ENCODE peak calls at places on chromosomes 16 and 17, in ten cellular contexts. U is left lung, W is adrenal gland, H is GM23338, X is thoracic aorta, Z is right atrium auricular region, K is upper lobe of right lung, S is colonic mucosa, P is transverse colon, M is kidney. L is an unnamed sample.
A peak's percentile ranks its signal among the peaks of the same experiment; 100 is the strongest.

GRCh38 chr17:3256575-3256974 is 41.6 kb downstream of the OR3A1 start:
- DNase-seq in W (no peak), U (no peak), P (no peak), Z (no peak), S (no peak), H (peak; percentile 70), K (no peak), M (no peak), X (no peak), L (no peak)

GRCh38 chr17:596763-597644 is 117.6 kb downstream of the VPS53 start:
- DNase-seq in W (no peak), H (no peak), S (no peak), K (no peak), Z (no peak), P (no peak), U (no peak), M (no peak), X (no peak), L (no peak)

GRCh38 chr17:29769225-29769624 is 146.5 kb upstream of the CORO6 start:
- DNase-seq in H (no peak), W (no peak), S (no peak), K (no peak), P (no peak), Z (no peak), U (no peak), M (no peak), X (no peak), L (no peak)

GRCh38 chr17:57538730-57539456 is 206.2 kb downstream of the CCDC182 start:
- DNase-seq in M (no peak), U (no peak), W (no peak), Z (no peak), P (no peak), K (no peak), X (no peak), S (no peak), H (no peak), L (no peak)

GRCh38 chr17:63120406-63120805 is 154.4 kb downstream of the TANC2 start:
- DNase-seq in W (no peak), S (no peak), P (no peak), Z (no peak), H (no peak), X (no peak), K (no peak), U (no peak), M (no peak), L (no peak)

GRCh38 chr16:55386534-55387296 is 62.7 kb downstream of the IRX6 start:
- DNase-seq in H (no peak), W (no peak), Z (no peak), K (no peak), U (no peak), P (no peak), M (no peak), S (no peak), X (no peak), L (no peak)

GRCh38 chr17:9199474-9200196 is 178.3 kb downstream of the NTN1 start:
- DNase-seq in W (no peak), K (no peak), X (no peak), M (peak; percentile 18), S (no peak), Z (no peak), P (no peak), U (no peak), H (peak; percentile 41), L (no peak)

GRCh38 chr17:4156750-4157381 is 13.9 kb downstream of the CYB5D2 start:
- DNase-seq in W (no peak), Z (no peak), P (no peak), M (no peak), S (no peak), K (no peak), U (no peak), H (peak; percentile 86), X (no peak), L (no peak)

DNA sequence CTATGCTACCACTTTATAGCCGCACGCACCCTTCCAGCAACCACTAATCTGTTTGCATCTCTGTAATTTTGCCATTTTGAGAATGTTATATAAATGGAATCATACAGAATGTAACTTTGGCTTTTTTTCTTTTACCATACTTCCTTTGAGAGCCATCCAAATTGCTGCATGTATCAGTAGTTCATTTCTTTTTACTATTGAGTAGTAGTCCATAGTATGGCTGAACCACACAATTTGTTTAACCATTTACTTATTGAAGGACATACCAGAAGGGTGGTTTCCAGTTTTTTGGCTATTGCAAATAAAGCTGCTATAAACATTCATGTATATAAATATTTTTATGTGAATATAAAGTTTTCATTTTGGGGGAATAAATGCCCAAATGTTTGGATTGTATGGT is 8.8 kb downstream of the TENT4B start:
- DNase-seq in P (no peak), M (no peak), S (no peak), X (no peak), H (no peak), Z (no peak), K (no peak), U (no peak), W (no peak), L (no peak)
- H3K4me1 ChIP-seq in P (peaks cover 31% of the 10 kb centered on the region), M (peaks cover 5% of the 10 kb centered on the region), S (peaks cover 4% of the 10 kb centered on the region), X (peaks cover 60% of the 10 kb centered on the region), H (peaks cover 6% of the 10 kb centered on the region), Z (peaks cover 32% of the 10 kb centered on the region), K (peaks cover 19% of the 10 kb centered on the region), U (peaks cover 51% of the 10 kb centered on the region), W (peaks cover 6% of the 10 kb centered on the region), L (peaks cover 31% of the 10 kb centered on the region)

GRCh38 chr17:81127526-81128177 is 37.7 kb upstream of the PVALEF start:
- DNase-seq in U (no peak), X (no peak), Z (no peak), W (no peak), K (no peak), P (no peak), H (no peak), S (no peak), M (no peak), L (no peak)

GRCh38 chr17:81127133-81127455 is 38.2 kb upstream of the PVALEF start:
- DNase-seq in S (no peak), M (no peak), H (no peak), P (no peak), U (no peak), W (no peak), X (no peak), K (no peak), Z (no peak), L (no peak)

GRCh38 chr17:81124377-81124776 is 40.9 kb upstream of the PVALEF start:
- DNase-seq in U (no peak), X (no peak), S (no peak), H (no peak), W (no peak), M (no peak), K (no peak), P (no peak), Z (no peak), L (no peak)

GRCh38 chr17:81126281-81127132 is 38.8 kb upstream of the PVALEF start:
- DNase-seq in S (no peak), X (no peak), W (no peak), H (no peak), M (no peak), Z (no peak), K (no peak), P (no peak), U (no peak), L (no peak)

DNA sequence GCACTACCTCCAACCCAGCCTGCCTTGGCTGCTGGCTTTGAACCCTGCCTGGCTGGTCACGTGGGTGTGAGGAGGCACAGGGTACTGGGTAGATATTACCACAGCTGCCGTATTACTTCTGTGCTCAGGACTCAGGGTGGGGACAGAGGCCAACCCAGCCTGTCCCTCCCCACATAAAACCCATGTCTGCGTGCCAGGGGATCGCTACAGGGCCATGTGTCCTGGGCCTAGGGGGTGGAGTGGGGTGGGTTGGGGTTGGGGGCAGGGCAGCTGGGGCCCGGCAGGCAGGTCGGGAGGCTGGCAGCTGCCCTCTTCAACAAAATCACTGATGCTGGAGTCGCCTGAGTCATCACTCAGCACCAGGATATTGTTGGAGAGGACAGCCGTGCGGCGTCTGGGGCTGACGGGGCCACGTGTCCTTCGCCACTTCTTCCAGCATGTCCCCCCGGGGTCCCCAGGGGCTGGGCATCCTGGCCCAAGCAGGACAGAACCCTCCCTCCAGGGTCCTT is 39.7 kb upstream of the PVALEF start:
- DNase-seq in H (no peak), Z (no peak), W (no peak), M (no peak), K (no peak), S (no peak), P (no peak), X (no peak), U (no peak), L (no peak)
- H3K4me1 ChIP-seq in H (no peaks in the 10 kb centered on the region), Z (peaks cover 11% of the 10 kb centered on the region), W (no peaks in the 10 kb centered on the region), M (no peaks in the 10 kb centered on the region), K (no peaks in the 10 kb centered on the region), S (no peaks in the 10 kb centered on the region), P (no peaks in the 10 kb centered on the region), X (no peaks in the 10 kb centered on the region), U (no peaks in the 10 kb centered on the region), L (no peaks in the 10 kb centered on the region)

DNA sequence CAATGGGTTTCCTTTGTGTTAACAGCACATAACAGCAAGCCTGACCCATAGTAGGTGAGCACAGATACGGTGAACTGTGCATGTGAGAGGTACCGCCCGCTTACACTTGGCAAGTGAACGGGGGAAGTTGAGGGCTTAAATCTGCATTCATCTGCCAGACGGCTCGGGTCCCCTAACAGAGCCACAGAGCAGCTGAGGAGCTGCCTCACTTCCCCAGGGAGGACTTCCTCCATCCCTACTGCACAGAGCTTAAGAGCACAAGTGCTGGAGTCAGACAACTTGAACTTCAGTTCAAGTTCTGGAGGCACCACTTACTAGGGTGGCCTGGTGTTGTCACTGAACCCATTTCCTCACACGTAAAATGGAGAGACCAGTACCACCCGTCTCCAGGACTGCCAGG is 13.4 kb downstream of the RAB5C start:
- DNase-seq in M (no peak), W (no peak), Z (no peak), H (no peak), X (no peak), K (no peak), U (no peak), S (no peak), P (no peak), L (no peak)
- H3K4me1 ChIP-seq in M (peaks cover 34% of the 10 kb centered on the region), W (peaks cover 31% of the 10 kb centered on the region), Z (peaks cover 67% of the 10 kb centered on the region), H (peaks cover 2% of the 10 kb centered on the region), X (peaks cover 34% of the 10 kb centered on the region), K (peaks cover 44% of the 10 kb centered on the region), U (peaks cover 85% of the 10 kb centered on the region), S (peaks cover 15% of the 10 kb centered on the region), P (peaks cover 26% of the 10 kb centered on the region), L (no peaks in the 10 kb centered on the region)

GRCh38 chr17:19329839-19330238 is 32.7 kb downstream of the B9D1 start:
- DNase-seq in S (no peak), X (no peak), K (peak; percentile 28), H (no peak), Z (no peak), M (no peak), U (no peak), W (no peak), P (no peak), L (peak; percentile 18)

GRCh38 chr17:19329136-19329535 is 33.4 kb downstream of the B9D1 start:
- DNase-seq in P (no peak), H (no peak), K (peak; percentile 60), M (no peak), S (no peak), W (no peak), X (no peak), U (no peak), Z (no peak), L (no peak)

GRCh38 chr17:19328441-19329061 is 34.0 kb downstream of the B9D1 start:
- DNase-seq in M (no peak), Z (no peak), H (no peak), K (peak; percentile 57), P (no peak), U (no peak), W (no peak), S (no peak), X (no peak), L (no peak)

GRCh38 chr17:19325542-19325941 is 37.0 kb downstream of the B9D1 start:
- DNase-seq in K (no peak), X (no peak), H (no peak), W (no peak), U (no peak), M (no peak), S (no peak), P (no peak), Z (no peak), L (no peak)

GRCh38 chr17:19327039-19327776 is 35.3 kb downstream of the B9D1 start:
- DNase-seq in Z (no peak), W (no peak), U (no peak), S (no peak), X (no peak), H (no peak), P (no peak), K (peak; percentile 64), M (no peak), L (no peak)
- H3K4me1 ChIP-seq in Z (peaks cover 13% of the 10 kb centered on the region), W (no peaks in the 10 kb centered on the region), U (no peaks in the 10 kb centered on the region), S (no peaks in the 10 kb centered on the region), X (no peaks in the 10 kb centered on the region), H (no peaks in the 10 kb centered on the region), P (no peaks in the 10 kb centered on the region), K (no peaks in the 10 kb centered on the region), M (no peaks in the 10 kb centered on the region), L (no peaks in the 10 kb centered on the region)